ENCODE peak calls at places on chromosome 14, in five cellular contexts. Z is pancreas; Y is fibroblast of lung; Q is stimulated activated CD4-positive, alpha-beta T cell treated with anti-CD3 and anti-CD28 coated beads, Interleukin-1b, Interleukin-23, amount 100 ng/mL, for 1 hour; W is lower lobe of right lung. X is an unnamed sample.

GRCh38 chr14:69569859-69570258 is 4.8 kb downstream of the CCDC177 start:
- DNase-seq in Y (no peak), Q (no peak), Z (no peak), W (no peak), X (no peak)

GRCh38 chr14:99918781-99919180 is 125.6 kb downstream of the EML1 start:
- DNase-seq in Q (no peak), Y (no peak), W (no peak), Z (no peak), X (no peak)

GRCh38 chr14:57519051-57519450 is 25.4 kb upstream of the CCDC198 start:
- DNase-seq in Y (no peak), W (no peak), Z (no peak), Q (no peak), X (no peak)

GRCh38 chr14:106442857-106443256 is 916.5 kb downstream of the TMEM121 start:
- DNase-seq in W (no peak), Q (no peak), Z (no peak), Y (no peak), X (no peak)

GRCh38 chr14:77730976-77731497 is 23.1 kb downstream of the SLIRP start:
- DNase-seq in Q (no peak), Y (no peak), Z (no peak), W (no peak), X (no peak)

GRCh38 chr14:94914191-94914590 is 144.3 kb upstream of the GSC start:
- DNase-seq in Y (no peak), Z (no peak), Q (no peak), W (no peak), X (no peak)

GRCh38 chr14:101248840-101249675 is 312.2 kb upstream of the DIO3 start:
- DNase-seq in Y (no peak), Z (no peak), Q (no peak), W (peak), X (no peak)

GRCh38 chr14:97833291-97833690 is 1036.1 kb downstream of the VRK1 start:
- DNase-seq in W (no peak), Z (no peak), Y (no peak), Q (no peak), X (no peak)

GRCh38 chr14:38291681-38292459 is 36.0 kb upstream of the CLEC14A start:
- DNase-seq in Y (peak), W (no peak), Z (no peak), Q (no peak), X (no peak)

GRCh38 chr14:65531148-65531547 is 118.6 kb downstream of the FUT8 start:
- DNase-seq in Z (no peak), W (no peak), Y (no peak), Q (no peak), X (no peak)

X was measured in AG08396.